ENCODE peak calls at places on chromosomes 2 and 18, in seven cellular contexts. P, H, L, A, S, Y and C are unnamed samples. For H3K9me3, the result is how much of the 10 kb centered on the place peaks cover.

GRCh38 chr2:237466266-237466665 is 20.8 kb upstream of the MLPH start:
- DNase-seq in P (no peak), H (no peak), L (no peak), A (no peak), S (no peak), Y (no peak), C (no peak)

GRCh38 chr2:168912466-168913170 is 11.5 kb downstream of the G6PC2 start:
- DNase-seq in P (peak), H (peak), L (no peak), A (peak), S (no peak), Y (peak), C (no peak)

GRCh38 chr18:7535436-7536190 is 31.5 kb upstream of the PTPRM start:
- DNase-seq in P (no peak), H (no peak), L (no peak), A (no peak), S (no peak), Y (no peak), C (no peak)

GRCh38 chr2:9613291-9613690 is 17.5 kb downstream of the YWHAQ start:
- DNase-seq in P (no peak), H (no peak), L (no peak), A (no peak), S (no peak), Y (peak), C (no peak)

GRCh38 chr2:30255466-30256408 is 24.4 kb downstream of the LBH start:
- DNase-seq in P (peak), H (no peak), L (no peak), A (peak), S (no peak), Y (no peak), C (no peak)

GRCh38 chr2:186135697-186136096 is 350.4 kb upstream of the ZC3H15 start:
- DNase-seq in P (no peak), H (no peak), L (no peak), A (no peak), S (no peak), Y (no peak), C (no peak)

GRCh38 chr18:48922801-48923730 is 27.7 kb downstream of the SMAD7 start:
- DNase-seq in P (peak), H (peak), L (no peak), A (no peak), S (peak), Y (peak), C (no peak)

GRCh38 chr18:2680216-2680792 is 24.8 kb downstream of the SMCHD1 start:
- DNase-seq in P (no peak), H (no peak), L (no peak), A (no peak), S (no peak), Y (no peak), C (no peak)

GRCh38 chr2:162114291-162114690 is 37.8 kb downstream of the GCG start:
- DNase-seq in P (no peak), H (no peak), L (no peak), A (no peak), S (no peak), Y (peak), C (no peak)

GRCh38 chr18:75497576-75497975 is 70.1 kb upstream of the SMIM21 start:
- DNase-seq in P (no peak), H (no peak), L (no peak), A (no peak), S (no peak), Y (no peak), C (no peak)

GRCh38 chr18:62832282-62832681 is 116.9 kb downstream of the PHLPP1 start:
- DNase-seq in P (no peak), H (no peak), L (no peak), A (no peak), S (no peak), Y (no peak), C (no peak)

GRCh38 chr2:219060821-219061791 is at the start of gene IHH:
- DNase-seq in P (peak), H (no peak), L (peak), A (no peak), S (peak), Y (peak), C (no peak)

GRCh38 chr2:168064011-168064998 is 183.1 kb downstream of the STK39 start:
- DNase-seq in P (no peak), H (no peak), L (no peak), A (no peak), S (no peak), Y (no peak), C (no peak)

GRCh38 chr2:6841537-6842287 is 24.0 kb downstream of the CMPK2 start:
- DNase-seq in P (no peak), H (no peak), L (no peak), A (no peak), S (no peak), Y (no peak), C (no peak)

GRCh38 chr2:6846967-6847695 is 18.6 kb downstream of the CMPK2 start:
- DNase-seq in P (no peak), H (no peak), L (peak), A (no peak), S (no peak), Y (no peak), C (no peak)

GRCh38 chr2:6846540-6846939 is 19.2 kb downstream of the CMPK2 start:
- DNase-seq in P (no peak), H (no peak), L (no peak), A (no peak), S (no peak), Y (no peak), C (no peak)

GRCh38 chr2:6845903-6846302 is 19.8 kb downstream of the CMPK2 start:
- DNase-seq in P (no peak), H (no peak), L (no peak), A (no peak), S (no peak), Y (no peak), C (no peak)

DNA sequence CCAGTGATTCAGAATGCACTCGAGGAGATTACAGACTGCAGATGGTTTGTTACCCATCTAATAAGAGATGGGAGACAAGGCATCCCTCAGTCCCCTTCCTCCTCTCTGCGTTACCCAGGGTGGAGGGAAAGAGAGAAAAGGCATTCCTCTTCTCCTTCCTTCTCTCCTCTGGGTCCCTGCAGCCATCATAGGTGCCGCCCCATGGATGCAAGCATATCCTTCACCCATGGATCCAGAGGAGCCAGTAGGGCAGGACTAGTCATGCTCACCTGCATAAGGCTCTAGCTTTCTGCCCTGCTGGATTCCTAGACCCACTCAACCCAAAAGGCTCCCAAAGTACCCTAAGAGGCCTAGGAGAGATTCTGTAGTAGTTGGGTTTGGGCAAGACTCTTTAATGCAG is 20.4 kb downstream of the CMPK2 start:
- DNase-seq in P (no peak), H (no peak), L (peak), A (no peak), S (no peak), Y (peak), C (no peak)
- H3K9me3 ChIP-seq in P (under half), H (half or more), L (under half), A (under half), S (half or more), Y (under half), C (under half)

DNA sequence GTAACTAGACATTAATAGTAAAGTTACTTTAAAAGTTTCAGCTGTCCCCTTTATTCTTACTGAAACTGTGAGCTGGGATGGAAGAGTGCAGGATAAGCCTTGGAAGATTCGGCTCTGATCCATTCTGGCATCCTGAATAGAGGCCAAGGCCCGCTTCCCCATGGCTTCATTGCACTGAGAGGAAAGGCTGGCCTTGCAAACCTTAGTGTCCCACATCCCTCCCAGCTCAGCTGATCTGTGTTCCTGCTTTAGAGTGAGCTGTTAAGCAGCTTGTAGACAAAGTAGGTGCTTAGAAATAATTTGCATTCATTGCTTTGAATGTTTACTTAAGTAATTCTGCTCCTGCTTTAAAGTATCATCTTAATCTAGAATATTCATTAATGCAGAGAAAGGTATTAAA is 169.6 kb upstream of the BOD1L2 start:
- DNase-seq in P (no peak), H (no peak), L (no peak), A (no peak), S (no peak), Y (no peak), C (no peak)
- H3K9me3 ChIP-seq in P (under half), H (under half), L (under half), A (under half), S (under half), Y (under half), C (under half)

GRCh38 chr18:6215888-6216287 is 198.8 kb downstream of the L3MBTL4 start:
- DNase-seq in P (peak), H (no peak), L (no peak), A (no peak), S (no peak), Y (no peak), C (no peak)
- H3K9me3 ChIP-seq in P (under half), H (under half), L (under half), A (under half), S (under half), Y (under half), C (under half)

DNA sequence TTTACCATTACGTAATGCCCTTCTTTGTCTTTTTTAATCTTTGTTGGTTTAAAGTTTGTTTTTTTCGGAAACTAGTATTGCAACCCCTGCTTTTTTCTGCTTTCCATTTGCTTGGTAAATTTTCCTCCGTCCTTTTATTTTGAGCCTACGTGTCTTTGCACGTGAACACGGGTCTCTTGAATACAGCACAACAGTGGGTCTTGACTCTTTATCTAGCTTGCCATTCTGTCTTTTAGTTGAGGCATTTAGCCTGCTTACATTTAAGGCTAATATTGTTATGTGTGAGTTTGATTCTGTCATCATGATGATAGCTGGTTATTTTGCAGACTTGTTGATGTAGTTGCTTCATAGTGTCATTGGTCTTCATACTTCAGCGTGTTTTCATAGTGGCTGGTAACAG is 37.5 kb upstream of the TTC39C start:
- DNase-seq in P (no peak), H (no peak), L (no peak), A (no peak), S (no peak), Y (no peak), C (no peak)
- H3K9me3 ChIP-seq in P (under half), H (under half), L (under half), A (under half), S (under half), Y (under half), C (under half)

GRCh38 chr2:196247979-196248286 is 76.6 kb upstream of the STK17B start:
- DNase-seq in P (no peak), H (no peak), L (no peak), A (no peak), S (no peak), Y (no peak), C (no peak)
- H3K9me3 ChIP-seq in P (under half), H (under half), L (under half), A (under half), S (under half), Y (under half), C (under half)